ENCODE peak calls at places on chromosomes 7 and 10, in ten cellular contexts. C is fibroblast of lung, H is tibial artery, V is bronchial epithelial cell, S is GM23248, L is psoas muscle, Z is sigmoid colon, D is stomach, J is aorta, A is lower lobe of right lung. U is an unnamed sample. For H3K36me3, the result is how much of the 10 kb centered on the place peaks cover.

GRCh38 chr7:2122651-2123050 is 110.1 kb downstream of the MAD1L1 start:
- DNase-seq in C (no peak), H (no peak), V (no peak), S (no peak), L (no peak), Z (no peak), D (no peak), J (no peak), A (no peak), U (no peak)

GRCh38 chr10:79948976-79949722 is at the start of gene SFTPD:
- DNase-seq in C (no peak), H (no peak), V (peak), S (no peak), L (no peak), Z (no peak), D (no peak), J (no peak), A (peak), U (no peak)

GRCh38 chr7:140673063-140673769 is 471 bp downstream of the ADCK2 start:
- DNase-seq in C (no peak), H (no peak), V (peak), S (peak), L (peak), Z (peak), D (peak), J (peak), A (peak), U (peak)

GRCh38 chr10:128934492-128934891 is 532.5 kb upstream of the MGMT start:
- DNase-seq in C (no peak), H (no peak), V (no peak), S (no peak), L (no peak), Z (no peak), D (no peak), J (no peak), A (no peak), U (no peak)

GRCh38 chr7:150446288-150446938 is 4.0 kb upstream of the GIMAP8 start:
- DNase-seq in C (no peak), H (no peak), V (no peak), S (no peak), L (no peak), Z (no peak), D (no peak), J (no peak), A (no peak), U (no peak)

GRCh38 chr10:4107328-4107851 is 322.4 kb upstream of the KLF6 start:
- DNase-seq in C (no peak), H (no peak), V (no peak), S (no peak), L (no peak), Z (no peak), D (no peak), J (no peak), A (no peak), U (no peak)

GRCh38 chr7:43637114-43637806 is 54.4 kb downstream of the STK17A start:
- DNase-seq in C (no peak), H (no peak), V (peak), S (peak), L (no peak), Z (no peak), D (no peak), J (no peak), A (no peak), U (no peak)

GRCh38 chr7:78139335-78139734 is 340.8 kb downstream of the PHTF2 start:
- DNase-seq in C (peak), H (no peak), V (no peak), S (peak), L (no peak), Z (no peak), D (no peak), J (no peak), A (no peak), U (no peak)

GRCh38 chr10:32379950-32380547 is 33.1 kb upstream of the EPC1 start:
- DNase-seq in C (no peak), H (no peak), V (no peak), S (no peak), L (no peak), Z (no peak), D (no peak), J (no peak), A (no peak), U (no peak)

GRCh38 chr10:3806603-3807002 is 21.6 kb upstream of the KLF6 start:
- DNase-seq in C (peak), H (no peak), V (peak), S (peak), L (no peak), Z (no peak), D (peak), J (no peak), A (peak), U (no peak)

GRCh38 chr10:30216811-30217210 is 132.3 kb downstream of the MTPAP start:
- DNase-seq in C (no peak), H (no peak), V (peak), S (no peak), L (no peak), Z (no peak), D (no peak), J (no peak), A (no peak), U (no peak)

GRCh38 chr7:95396136-95397032 is at the start of gene PON3:
- DNase-seq in C (no peak), H (no peak), V (peak), S (peak), L (peak), Z (peak), D (peak), J (no peak), A (peak), U (peak)

GRCh38 chr7:85025312-85025756 is 161.5 kb downstream of the SEMA3D start:
- DNase-seq in C (no peak), H (no peak), V (peak), S (no peak), L (no peak), Z (peak), D (peak), J (no peak), A (no peak), U (no peak)

GRCh38 chr7:151453326-151453791 is 13.4 kb upstream of the CRYGN start:
- DNase-seq in C (no peak), H (no peak), V (no peak), S (no peak), L (peak), Z (peak), D (no peak), J (peak), A (no peak), U (peak)

GRCh38 chr10:124152139-124152780 is 58.9 kb upstream of the CHST15 start:
- DNase-seq in C (peak), H (peak), V (peak), S (peak), L (peak), Z (peak), D (peak), J (peak), A (peak), U (peak)

GRCh38 chr10:11586170-11586569 is 25.3 kb downstream of the USP6NL start:
- DNase-seq in C (peak), H (no peak), V (peak), S (peak), L (no peak), Z (no peak), D (no peak), J (no peak), A (no peak), U (no peak)

GRCh38 chr10:71344916-71345557 is 26.0 kb downstream of the SLC29A3 start:
- DNase-seq in C (no peak), H (no peak), V (no peak), S (no peak), L (no peak), Z (no peak), D (no peak), J (no peak), A (no peak), U (no peak)

GRCh38 chr10:30172663-30173062 is 113.3 kb upstream of the JCAD start:
- DNase-seq in C (no peak), H (no peak), V (no peak), S (peak), L (no peak), Z (no peak), D (no peak), J (no peak), A (no peak), U (no peak)

GRCh38 chr10:106925187-106925586 is 239.3 kb downstream of the SORCS1 start:
- DNase-seq in C (no peak), H (no peak), V (no peak), S (no peak), L (no peak), Z (no peak), D (no peak), J (no peak), A (no peak), U (no peak)

GRCh38 chr7:5374464-5374863 is 49.2 kb downstream of the TNRC18 start:
- DNase-seq in C (no peak), H (no peak), V (no peak), S (no peak), L (no peak), Z (peak), D (no peak), J (no peak), A (no peak), U (no peak)

GRCh38 chr7:5375925-5376324 is 47.7 kb downstream of the TNRC18 start:
- DNase-seq in C (no peak), H (no peak), V (no peak), S (no peak), L (no peak), Z (no peak), D (no peak), J (no peak), A (no peak), U (no peak)

GRCh38 chr7:5377279-5377678 is 46.4 kb downstream of the TNRC18 start:
- DNase-seq in C (no peak), H (no peak), V (no peak), S (no peak), L (no peak), Z (no peak), D (no peak), J (no peak), A (no peak), U (no peak)

GRCh38 chr7:5370454-5371353 is 52.9 kb downstream of the TNRC18 start:
- DNase-seq in C (no peak), H (no peak), V (no peak), S (no peak), L (no peak), Z (peak), D (no peak), J (no peak), A (peak), U (no peak)

GRCh38 chr7:5373300-5373699 is 50.3 kb downstream of the TNRC18 start:
- DNase-seq in C (no peak), H (no peak), V (no peak), S (no peak), L (no peak), Z (peak), D (no peak), J (no peak), A (no peak), U (no peak)
- H3K36me3 ChIP-seq in C (under half), H (half or more), V (under half), S (under half), L (under half), Z (half or more), D (half or more), J (under half), A (half or more), U (half or more)

DNA sequence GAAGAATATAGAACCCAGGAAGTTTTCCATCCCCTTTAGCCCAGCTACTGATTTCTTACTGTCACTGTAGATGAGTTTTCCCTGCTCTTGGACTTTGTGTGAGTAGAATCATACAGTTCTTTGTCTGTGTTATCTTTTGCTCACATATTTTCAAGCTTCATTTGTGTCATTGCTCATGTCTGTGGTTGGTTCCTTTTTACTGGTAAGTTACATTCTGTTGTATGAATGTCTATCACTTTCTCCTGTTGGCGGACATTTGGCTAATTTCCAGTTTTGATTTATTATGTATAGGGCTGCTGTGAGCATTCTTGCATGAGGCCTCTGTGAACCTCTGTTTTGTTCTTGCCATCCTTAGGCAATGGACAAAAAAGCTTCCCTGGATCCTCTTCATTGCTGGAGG is 5.3 kb downstream of the GLRX3 start:
- DNase-seq in C (peak), H (no peak), V (no peak), S (peak), L (no peak), Z (no peak), D (no peak), J (no peak), A (no peak), U (no peak)
- H3K36me3 ChIP-seq in C (under half), H (under half), V (under half), S (under half), L (under half), Z (under half), D (under half), J (under half), A (under half), U (under half)

DNA sequence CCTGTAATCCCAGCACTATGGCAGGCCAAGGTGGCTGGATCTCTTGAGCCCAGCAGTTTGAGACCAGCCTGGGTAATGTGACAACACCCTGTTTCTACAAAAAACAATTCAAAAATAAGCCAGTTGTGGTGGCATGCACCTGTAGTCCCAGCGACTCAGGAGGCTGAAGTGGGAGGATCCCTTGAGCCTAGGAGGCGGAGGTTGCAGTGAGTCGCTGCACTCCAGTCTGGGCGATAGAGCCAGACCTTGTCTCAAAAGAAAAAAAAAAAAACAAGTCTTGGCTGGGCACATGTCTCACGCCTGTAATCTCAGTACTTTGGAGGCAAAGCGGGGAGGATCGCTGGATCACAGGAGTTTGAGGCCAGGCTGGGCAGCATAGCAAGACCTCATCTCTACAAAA is 74.6 kb upstream of the PDSS1 start:
- DNase-seq in C (no peak), H (no peak), V (peak), S (no peak), L (no peak), Z (no peak), D (no peak), J (no peak), A (no peak), U (no peak)
- H3K36me3 ChIP-seq in C (under half), H (under half), V (under half), S (under half), L (under half), Z (under half), D (under half), J (under half), A (under half), U (under half)

GRCh38 chr10:70119197-70119596 is 13.4 kb downstream of the AIFM2 start:
- DNase-seq in C (no peak), H (no peak), V (no peak), S (no peak), L (no peak), Z (no peak), D (no peak), J (no peak), A (no peak), U (peak)
- H3K36me3 ChIP-seq in C (under half), H (under half), V (under half), S (under half), L (under half), Z (under half), D (half or more), J (under half), A (half or more), U (half or more)

U was measured in spleen.